ENCODE peak calls at places on chromosomes 16 and 17, in six cellular contexts. One of them, this sample, is unnamed.

GRCh38 chr16:69890114-69890890 is 60.8 kb upstream of the CLEC18A start:
- DNase-seq in prostate gland: peak
- DNase-seq in GM23338: peak
- DNase-seq in HL-60: no peak
- DNase-seq in stomach: peak
- DNase-seq in endothelial cell of umbilical vein: peak
- DNase-seq in this sample: no peak

GRCh38 chr17:13581925-13582324 is 19.8 kb downstream of the HS3ST3A1 start:
- DNase-seq in prostate gland: no peak
- DNase-seq in GM23338: no peak
- DNase-seq in HL-60: no peak
- DNase-seq in stomach: no peak
- DNase-seq in endothelial cell of umbilical vein: no peak
- DNase-seq in this sample: no peak

GRCh38 chr17:79561486-79562116 is 49.2 kb downstream of the RBFOX3 start:
- DNase-seq in prostate gland: no peak
- DNase-seq in GM23338: no peak
- DNase-seq in HL-60: no peak
- DNase-seq in stomach: no peak
- DNase-seq in endothelial cell of umbilical vein: no peak
- DNase-seq in this sample: no peak

GRCh38 chr17:49151996-49152395 is 19.4 kb downstream of the B4GALNT2 start:
- DNase-seq in prostate gland: no peak
- DNase-seq in GM23338: no peak
- DNase-seq in HL-60: no peak
- DNase-seq in stomach: no peak
- DNase-seq in endothelial cell of umbilical vein: no peak
- DNase-seq in this sample: no peak

GRCh38 chr17:61408151-61409041 is 8.8 kb downstream of the TBX2 start:
- DNase-seq in prostate gland: no peak
- DNase-seq in GM23338: no peak
- DNase-seq in HL-60: no peak
- DNase-seq in stomach: no peak
- DNase-seq in endothelial cell of umbilical vein: no peak
- DNase-seq in this sample: no peak

GRCh38 chr16:86751081-86752030 is 173.0 kb downstream of the FOXL1 start:
- DNase-seq in prostate gland: peak
- DNase-seq in GM23338: no peak
- DNase-seq in HL-60: no peak
- DNase-seq in stomach: no peak
- DNase-seq in endothelial cell of umbilical vein: peak
- DNase-seq in this sample: no peak

GRCh38 chr17:55275894-55276804 is 11.4 kb downstream of the HLF start:
- DNase-seq in prostate gland: peak
- DNase-seq in GM23338: peak
- DNase-seq in HL-60: no peak
- DNase-seq in stomach: no peak
- DNase-seq in endothelial cell of umbilical vein: no peak
- DNase-seq in this sample: peak

GRCh38 chr17:67386965-67387551 is 10.0 kb downstream of the PITPNC1 start:
- DNase-seq in prostate gland: no peak
- DNase-seq in GM23338: peak
- DNase-seq in HL-60: peak
- DNase-seq in stomach: peak
- DNase-seq in endothelial cell of umbilical vein: peak
- DNase-seq in this sample: no peak

GRCh38 chr16:15882563-15882962 is 5.8 kb downstream of the CEP20 start:
- DNase-seq in prostate gland: no peak
- DNase-seq in GM23338: no peak
- DNase-seq in HL-60: no peak
- DNase-seq in stomach: no peak
- DNase-seq in endothelial cell of umbilical vein: no peak
- DNase-seq in this sample: no peak

GRCh38 chr17:17831208-17832039 is 5.4 kb downstream of the SREBF1 start:
- DNase-seq in prostate gland: no peak
- DNase-seq in GM23338: no peak
- DNase-seq in HL-60: no peak
- DNase-seq in stomach: no peak
- DNase-seq in endothelial cell of umbilical vein: no peak
- DNase-seq in this sample: no peak
- TF ChIP-seq POLR2AphosphoS5 in prostate gland: no peak
- TF ChIP-seq POLR2AphosphoS5 in GM23338: no peak
- TF ChIP-seq POLR2AphosphoS5 in HL-60: no peak
- TF ChIP-seq POLR2AphosphoS5 in stomach: no peak
- TF ChIP-seq POLR2AphosphoS5 in endothelial cell of umbilical vein: no peak
- TF ChIP-seq POLR2AphosphoS5 in this sample: no peak

DNA sequence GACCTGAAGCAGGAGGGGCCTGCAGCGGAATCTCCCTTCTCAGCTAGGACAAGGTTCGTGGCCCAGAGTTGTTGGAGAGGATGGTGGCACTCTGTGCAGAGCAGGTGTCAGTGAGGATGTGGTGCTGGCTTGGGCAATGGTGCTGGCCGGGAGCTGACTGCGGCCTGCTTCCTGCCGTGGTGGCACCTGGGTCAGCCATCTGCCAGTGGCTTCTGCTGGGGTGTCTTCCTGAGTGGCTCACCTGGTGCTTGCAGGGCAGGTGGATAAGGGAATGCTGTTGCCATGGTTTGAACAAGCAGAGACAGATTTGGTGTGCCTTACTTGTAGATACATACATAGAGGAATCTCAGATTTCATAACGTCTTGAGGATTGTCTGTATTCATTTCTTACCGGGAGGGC is 69.6 kb downstream of the SEC14L1 start:
- DNase-seq in prostate gland: no peak
- DNase-seq in GM23338: no peak
- DNase-seq in HL-60: no peak
- DNase-seq in stomach: no peak
- DNase-seq in endothelial cell of umbilical vein: no peak
- DNase-seq in this sample: no peak
- TF ChIP-seq POLR2AphosphoS5 in prostate gland: no peak
- TF ChIP-seq POLR2AphosphoS5 in GM23338: no peak
- TF ChIP-seq POLR2AphosphoS5 in HL-60: no peak
- TF ChIP-seq POLR2AphosphoS5 in stomach: no peak
- TF ChIP-seq POLR2AphosphoS5 in endothelial cell of umbilical vein: no peak
- TF ChIP-seq POLR2AphosphoS5 in this sample: no peak

GRCh38 chr16:57810197-57811024 is 8.1 kb upstream of the KIFC3 start:
- DNase-seq in prostate gland: peak
- DNase-seq in GM23338: peak
- DNase-seq in HL-60: peak
- DNase-seq in stomach: peak
- DNase-seq in endothelial cell of umbilical vein: peak
- DNase-seq in this sample: no peak
- TF ChIP-seq POLR2AphosphoS5 in prostate gland: peak
- TF ChIP-seq POLR2AphosphoS5 in GM23338: no peak
- TF ChIP-seq POLR2AphosphoS5 in HL-60: peak
- TF ChIP-seq POLR2AphosphoS5 in stomach: no peak
- TF ChIP-seq POLR2AphosphoS5 in endothelial cell of umbilical vein: peak
- TF ChIP-seq POLR2AphosphoS5 in this sample: no peak

GRCh38 chr17:42695500-42695899 is 13.2 kb downstream of the CNTNAP1 start:
- DNase-seq in prostate gland: no peak
- DNase-seq in GM23338: no peak
- DNase-seq in HL-60: no peak
- DNase-seq in stomach: no peak
- DNase-seq in endothelial cell of umbilical vein: no peak
- DNase-seq in this sample: no peak
- TF ChIP-seq POLR2AphosphoS5 in prostate gland: no peak
- TF ChIP-seq POLR2AphosphoS5 in GM23338: no peak
- TF ChIP-seq POLR2AphosphoS5 in HL-60: no peak
- TF ChIP-seq POLR2AphosphoS5 in stomach: no peak
- TF ChIP-seq POLR2AphosphoS5 in endothelial cell of umbilical vein: no peak
- TF ChIP-seq POLR2AphosphoS5 in this sample: no peak

DNA sequence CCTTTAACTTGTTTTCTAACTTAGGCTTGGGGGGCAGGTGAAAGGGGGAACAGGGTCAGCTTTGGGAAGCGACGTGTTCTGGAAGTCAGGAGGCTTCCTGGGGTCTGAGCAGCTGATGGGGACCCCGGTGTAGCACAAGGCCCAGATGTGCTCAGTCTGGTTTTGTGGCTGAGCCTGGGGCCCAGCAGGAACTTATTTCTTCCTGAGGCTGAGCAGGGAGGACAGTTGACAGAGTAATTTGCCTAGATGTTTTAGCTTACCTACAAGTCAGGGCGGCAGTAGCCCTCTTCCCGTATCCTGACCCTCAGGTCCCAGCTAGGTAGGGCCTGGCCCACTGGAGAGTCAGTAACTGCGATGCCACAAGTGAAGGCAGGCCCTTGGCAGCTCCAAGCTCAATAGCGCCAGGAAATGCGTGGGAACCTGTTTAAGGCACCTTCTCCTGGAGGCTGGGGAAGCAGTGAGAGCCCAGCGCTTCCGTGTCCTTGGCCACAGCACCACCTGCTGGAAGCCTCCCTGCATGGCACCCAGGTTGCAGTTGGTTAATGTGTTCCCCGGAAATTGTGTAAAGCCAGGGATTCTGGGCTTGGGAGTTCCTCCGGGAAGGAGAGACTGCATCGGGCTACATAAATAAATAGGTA is 5.2 kb downstream of the CCR7 start:
- DNase-seq in prostate gland: peak
- DNase-seq in GM23338: peak
- DNase-seq in HL-60: peak
- DNase-seq in stomach: peak
- DNase-seq in endothelial cell of umbilical vein: peak
- DNase-seq in this sample: peak
- TF ChIP-seq POLR2AphosphoS5 in prostate gland: peak
- TF ChIP-seq POLR2AphosphoS5 in GM23338: no peak
- TF ChIP-seq POLR2AphosphoS5 in HL-60: no peak
- TF ChIP-seq POLR2AphosphoS5 in stomach: peak
- TF ChIP-seq POLR2AphosphoS5 in endothelial cell of umbilical vein: no peak
- TF ChIP-seq POLR2AphosphoS5 in this sample: no peak

GRCh38 chr17:36629252-36629847 is 28.0 kb downstream of the MRM1 start:
- DNase-seq in prostate gland: peak
- DNase-seq in GM23338: peak
- DNase-seq in HL-60: peak
- DNase-seq in stomach: peak
- DNase-seq in endothelial cell of umbilical vein: peak
- DNase-seq in this sample: no peak
- TF ChIP-seq POLR2AphosphoS5 in prostate gland: no peak
- TF ChIP-seq POLR2AphosphoS5 in GM23338: no peak
- TF ChIP-seq POLR2AphosphoS5 in HL-60: no peak
- TF ChIP-seq POLR2AphosphoS5 in stomach: no peak
- TF ChIP-seq POLR2AphosphoS5 in endothelial cell of umbilical vein: no peak
- TF ChIP-seq POLR2AphosphoS5 in this sample: no peak

DNA sequence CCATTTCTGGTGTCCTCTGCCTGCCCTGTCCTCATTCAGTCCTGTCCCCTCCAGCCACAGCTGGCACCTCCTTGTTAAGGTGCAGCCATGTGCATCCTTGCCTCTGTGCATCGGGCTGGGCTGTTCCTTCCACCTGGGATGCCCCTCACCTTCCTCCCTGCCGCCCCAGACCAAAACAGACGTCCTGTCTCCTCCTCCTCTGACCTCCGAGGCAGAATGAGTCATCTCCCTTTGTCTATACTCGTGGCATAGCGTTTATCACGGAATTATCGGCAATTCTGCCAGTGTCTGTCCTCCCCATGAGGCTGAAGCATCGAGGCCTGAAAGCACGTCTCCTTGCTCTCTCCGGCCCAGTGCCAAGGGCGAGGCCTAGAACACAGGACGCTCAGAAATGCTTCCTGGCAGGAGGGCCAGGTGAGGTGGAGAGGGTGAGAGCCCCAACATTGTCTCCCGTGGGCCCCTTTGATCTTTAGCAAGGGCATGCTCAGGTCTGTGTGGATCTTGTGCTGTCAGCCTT is 4.6 kb downstream of the RAI1 start:
- DNase-seq in prostate gland: peak
- DNase-seq in GM23338: peak
- DNase-seq in HL-60: no peak
- DNase-seq in stomach: peak
- DNase-seq in endothelial cell of umbilical vein: peak
- DNase-seq in this sample: no peak
- TF ChIP-seq POLR2AphosphoS5 in prostate gland: peak
- TF ChIP-seq POLR2AphosphoS5 in GM23338: no peak
- TF ChIP-seq POLR2AphosphoS5 in HL-60: no peak
- TF ChIP-seq POLR2AphosphoS5 in stomach: no peak
- TF ChIP-seq POLR2AphosphoS5 in endothelial cell of umbilical vein: peak
- TF ChIP-seq POLR2AphosphoS5 in this sample: no peak

GRCh38 chr17:18184143-18185007 is 747 bp downstream of the ALKBH5 start:
- DNase-seq in prostate gland: peak
- DNase-seq in GM23338: peak
- DNase-seq in HL-60: peak
- DNase-seq in stomach: peak
- DNase-seq in endothelial cell of umbilical vein: peak
- DNase-seq in this sample: no peak
- TF ChIP-seq POLR2AphosphoS5 in prostate gland: no peak
- TF ChIP-seq POLR2AphosphoS5 in GM23338: no peak
- TF ChIP-seq POLR2AphosphoS5 in HL-60: no peak
- TF ChIP-seq POLR2AphosphoS5 in stomach: no peak
- TF ChIP-seq POLR2AphosphoS5 in endothelial cell of umbilical vein: no peak
- TF ChIP-seq POLR2AphosphoS5 in this sample: no peak

GRCh38 chr17:71741836-71742235 is 379.0 kb upstream of the SOX9 start:
- DNase-seq in prostate gland: no peak
- DNase-seq in GM23338: no peak
- DNase-seq in HL-60: no peak
- DNase-seq in stomach: no peak
- DNase-seq in endothelial cell of umbilical vein: no peak
- DNase-seq in this sample: no peak
- TF ChIP-seq POLR2AphosphoS5 in prostate gland: no peak
- TF ChIP-seq POLR2AphosphoS5 in GM23338: no peak
- TF ChIP-seq POLR2AphosphoS5 in HL-60: no peak
- TF ChIP-seq POLR2AphosphoS5 in stomach: no peak
- TF ChIP-seq POLR2AphosphoS5 in endothelial cell of umbilical vein: no peak
- TF ChIP-seq POLR2AphosphoS5 in this sample: no peak

This sample was measured in SK-N-MC.